ENCODE peak calls at places on chromosome X, in seven cellular contexts. One of them, this sample, is unnamed.

GRCh38 chrX:16914058-16914457 is 32.4 kb upstream of the REPS2 start:
- DNase-seq in H1: no peak
- DNase-seq in suprapubic skin: no peak
- DNase-seq in HCT116: no peak
- DNase-seq in esophagus muscularis mucosa: no peak
- DNase-seq in spleen: no peak
- DNase-seq in Panc1: no peak
- DNase-seq in this sample: peak

GRCh38 chrX:65587616-65588526 is 53.3 kb upstream of the LAS1L start:
- DNase-seq in Panc1: no peak
- DNase-seq in HCT116: no peak
- DNase-seq in esophagus muscularis mucosa: peak
- DNase-seq in spleen: no peak
- DNase-seq in H1: no peak
- DNase-seq in suprapubic skin: peak
- DNase-seq in this sample: peak

GRCh38 chrX:24925430-24925829 is 90.3 kb downstream of the ARX start:
- DNase-seq in suprapubic skin: no peak
- DNase-seq in Panc1: no peak
- DNase-seq in H1: no peak
- DNase-seq in spleen: no peak
- DNase-seq in esophagus muscularis mucosa: no peak
- DNase-seq in HCT116: no peak
- DNase-seq in this sample: no peak

GRCh38 chrX:119381349-119381944 is 17.7 kb upstream of the SLC25A43 start:
- DNase-seq in HCT116: no peak
- DNase-seq in H1: no peak
- DNase-seq in spleen: no peak
- DNase-seq in suprapubic skin: no peak
- DNase-seq in Panc1: no peak
- DNase-seq in esophagus muscularis mucosa: no peak
- DNase-seq in this sample: no peak

GRCh38 chrX:72120798-72121197 is 10.9 kb downstream of the RTL5 start:
- DNase-seq in HCT116: no peak
- DNase-seq in suprapubic skin: no peak
- DNase-seq in spleen: no peak
- DNase-seq in esophagus muscularis mucosa: no peak
- DNase-seq in Panc1: no peak
- DNase-seq in H1: no peak
- DNase-seq in this sample: no peak

GRCh38 chrX:102835504-102836146 is 101.4 kb upstream of the RAB40AL start:
- DNase-seq in H1: no peak
- DNase-seq in Panc1: peak
- DNase-seq in esophagus muscularis mucosa: no peak
- DNase-seq in HCT116: no peak
- DNase-seq in spleen: no peak
- DNase-seq in suprapubic skin: no peak
- DNase-seq in this sample: no peak

GRCh38 chrX:11117751-11118150 is 6.6 kb downstream of the HCCS start:
- DNase-seq in esophagus muscularis mucosa: no peak
- DNase-seq in Panc1: no peak
- DNase-seq in HCT116: no peak
- DNase-seq in suprapubic skin: no peak
- DNase-seq in H1: no peak
- DNase-seq in spleen: no peak
- DNase-seq in this sample: no peak

GRCh38 chrX:125883169-125883568 is 282.9 kb downstream of the DCAF12L2 start:
- DNase-seq in H1: no peak
- DNase-seq in HCT116: no peak
- DNase-seq in esophagus muscularis mucosa: no peak
- DNase-seq in spleen: no peak
- DNase-seq in Panc1: no peak
- DNase-seq in suprapubic skin: no peak
- DNase-seq in this sample: no peak

GRCh38 chrX:31153475-31154047 is 81.7 kb upstream of the FTHL17 start:
- DNase-seq in Panc1: no peak
- DNase-seq in H1: no peak
- DNase-seq in spleen: no peak
- DNase-seq in suprapubic skin: no peak
- DNase-seq in HCT116: no peak
- DNase-seq in esophagus muscularis mucosa: no peak
- DNase-seq in this sample: no peak

GRCh38 chrX:45138525-45138924 is 62.2 kb downstream of the DIPK2B start:
- DNase-seq in H1: no peak
- DNase-seq in suprapubic skin: no peak
- DNase-seq in Panc1: no peak
- DNase-seq in spleen: no peak
- DNase-seq in esophagus muscularis mucosa: no peak
- DNase-seq in HCT116: no peak
- DNase-seq in this sample: no peak

GRCh38 chrX:154986826-154987575 is 35.5 kb downstream of the F8 start:
- DNase-seq in HCT116: no peak
- DNase-seq in H1: no peak
- DNase-seq in Panc1: no peak
- DNase-seq in spleen: no peak
- DNase-seq in esophagus muscularis mucosa: no peak
- DNase-seq in suprapubic skin: no peak
- DNase-seq in this sample: no peak

GRCh38 chrX:133575501-133575900 is 160.2 kb upstream of the GPC4 start:
- DNase-seq in spleen: no peak
- DNase-seq in esophagus muscularis mucosa: no peak
- DNase-seq in HCT116: no peak
- DNase-seq in H1: no peak
- DNase-seq in suprapubic skin: no peak
- DNase-seq in Panc1: no peak
- DNase-seq in this sample: no peak

GRCh38 chrX:154458116-154458953 is at the start of gene PLXNA3:
- DNase-seq in H1: no peak
- DNase-seq in suprapubic skin: no peak
- DNase-seq in esophagus muscularis mucosa: no peak
- DNase-seq in spleen: peak
- DNase-seq in HCT116: no peak
- DNase-seq in Panc1: no peak
- DNase-seq in this sample: no peak

GRCh38 chrX:39941332-39941920 is 156.3 kb downstream of the BCOR start:
- DNase-seq in suprapubic skin: no peak
- DNase-seq in spleen: peak
- DNase-seq in H1: no peak
- DNase-seq in esophagus muscularis mucosa: no peak
- DNase-seq in HCT116: no peak
- DNase-seq in Panc1: no peak
- DNase-seq in this sample: no peak

DNA sequence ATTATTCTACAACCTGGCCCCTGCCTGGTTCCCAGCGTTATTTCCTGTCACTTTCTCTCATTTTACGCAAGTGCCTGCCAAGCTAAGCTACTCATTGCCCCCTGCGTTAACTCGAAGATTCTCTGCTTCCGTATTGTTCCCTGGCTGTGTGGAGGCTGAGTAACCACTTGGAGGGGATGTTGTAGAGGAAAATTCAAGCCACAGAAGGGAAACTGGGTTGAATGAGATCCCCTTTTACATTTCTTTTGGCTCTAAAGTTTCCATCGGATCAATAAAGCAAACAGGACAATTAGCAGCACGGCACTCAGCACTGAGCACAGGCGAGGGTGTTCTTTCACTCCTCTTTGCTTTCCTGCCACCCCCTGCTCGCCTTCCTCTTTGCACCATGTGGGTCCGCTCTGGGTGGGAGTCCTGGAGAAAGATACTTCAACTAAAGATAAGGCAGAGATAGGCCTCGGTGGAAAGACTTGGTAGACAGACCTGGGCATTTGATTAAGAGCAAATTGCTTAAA is 4.2 kb upstream of the TMSB4X start:
- DNase-seq in HCT116: no peak
- DNase-seq in Panc1: no peak
- DNase-seq in spleen: peak
- DNase-seq in suprapubic skin: no peak
- DNase-seq in esophagus muscularis mucosa: no peak
- DNase-seq in H1: no peak
- DNase-seq in this sample: peak
- H3K4me3 ChIP-seq in HCT116: no peak
- H3K4me3 ChIP-seq in Panc1: no peak
- H3K4me3 ChIP-seq in spleen: no peak
- H3K4me3 ChIP-seq in suprapubic skin: peak
- H3K4me3 ChIP-seq in esophagus muscularis mucosa: peak
- H3K4me3 ChIP-seq in H1: no peak
- H3K4me3 ChIP-seq in this sample: no peak

GRCh38 chrX:49171752-49172279 is at the start of gene PLP2:
- DNase-seq in Panc1: no peak
- DNase-seq in esophagus muscularis mucosa: no peak
- DNase-seq in H1: no peak
- DNase-seq in HCT116: no peak
- DNase-seq in suprapubic skin: no peak
- DNase-seq in spleen: peak
- DNase-seq in this sample: no peak
- TF ChIP-seq POLR2AphosphoS5 in Panc1: no peak
- TF ChIP-seq POLR2AphosphoS5 in esophagus muscularis mucosa: peak
- TF ChIP-seq POLR2AphosphoS5 in H1: no peak
- TF ChIP-seq POLR2AphosphoS5 in HCT116: peak
- TF ChIP-seq POLR2AphosphoS5 in suprapubic skin: no peak
- TF ChIP-seq POLR2AphosphoS5 in spleen: peak
- TF ChIP-seq POLR2AphosphoS5 in this sample: peak

GRCh38 chrX:2600564-2600963 is 90.5 kb upstream of the CD99 start:
- DNase-seq in esophagus muscularis mucosa: no peak
- DNase-seq in spleen: no peak
- DNase-seq in H1: no peak
- DNase-seq in HCT116: no peak
- DNase-seq in Panc1: no peak
- DNase-seq in suprapubic skin: no peak
- DNase-seq in this sample: no peak
- H3K4me3 ChIP-seq in esophagus muscularis mucosa: no peak
- H3K4me3 ChIP-seq in spleen: no peak
- H3K4me3 ChIP-seq in H1: no peak
- H3K4me3 ChIP-seq in HCT116: no peak
- H3K4me3 ChIP-seq in Panc1: no peak
- H3K4me3 ChIP-seq in suprapubic skin: no peak
- H3K4me3 ChIP-seq in this sample: no peak

GRCh38 chrX:9902651-9903050 is 64.5 kb upstream of the CLDN34 start:
- DNase-seq in esophagus muscularis mucosa: no peak
- DNase-seq in HCT116: no peak
- DNase-seq in suprapubic skin: no peak
- DNase-seq in spleen: no peak
- DNase-seq in H1: no peak
- DNase-seq in Panc1: no peak
- DNase-seq in this sample: no peak

GRCh38 chrX:9895225-9895912 is 71.8 kb upstream of the CLDN34 start:
- DNase-seq in suprapubic skin: no peak
- DNase-seq in HCT116: no peak
- DNase-seq in Panc1: no peak
- DNase-seq in H1: no peak
- DNase-seq in esophagus muscularis mucosa: no peak
- DNase-seq in spleen: no peak
- DNase-seq in this sample: no peak

GRCh38 chrX:9897761-9898161 is 69.4 kb upstream of the CLDN34 start:
- DNase-seq in H1: no peak
- DNase-seq in suprapubic skin: no peak
- DNase-seq in esophagus muscularis mucosa: no peak
- DNase-seq in spleen: no peak
- DNase-seq in Panc1: no peak
- DNase-seq in HCT116: no peak
- DNase-seq in this sample: no peak

GRCh38 chrX:9905288-9905687 is 61.9 kb upstream of the CLDN34 start:
- DNase-seq in esophagus muscularis mucosa: no peak
- DNase-seq in H1: no peak
- DNase-seq in HCT116: no peak
- DNase-seq in suprapubic skin: no peak
- DNase-seq in Panc1: no peak
- DNase-seq in spleen: no peak
- DNase-seq in this sample: no peak

GRCh38 chrX:9899640-9900075 is 67.5 kb upstream of the CLDN34 start:
- DNase-seq in HCT116: no peak
- DNase-seq in spleen: no peak
- DNase-seq in esophagus muscularis mucosa: no peak
- DNase-seq in suprapubic skin: no peak
- DNase-seq in Panc1: no peak
- DNase-seq in H1: no peak
- DNase-seq in this sample: no peak
- TF ChIP-seq POLR2AphosphoS5 in HCT116: no peak
- TF ChIP-seq POLR2AphosphoS5 in spleen: no peak
- TF ChIP-seq POLR2AphosphoS5 in esophagus muscularis mucosa: no peak
- TF ChIP-seq POLR2AphosphoS5 in suprapubic skin: no peak
- TF ChIP-seq POLR2AphosphoS5 in Panc1: no peak
- TF ChIP-seq POLR2AphosphoS5 in H1: no peak
- TF ChIP-seq POLR2AphosphoS5 in this sample: no peak

GRCh38 chrX:47523297-47523696 is 37.7 kb upstream of the ARAF start:
- DNase-seq in H1: peak
- DNase-seq in HCT116: peak
- DNase-seq in esophagus muscularis mucosa: peak
- DNase-seq in suprapubic skin: peak
- DNase-seq in Panc1: no peak
- DNase-seq in spleen: peak
- DNase-seq in this sample: peak
- H3K4me3 ChIP-seq in H1: peak
- H3K4me3 ChIP-seq in HCT116: peak
- H3K4me3 ChIP-seq in esophagus muscularis mucosa: peak
- H3K4me3 ChIP-seq in suprapubic skin: peak
- H3K4me3 ChIP-seq in Panc1: peak
- H3K4me3 ChIP-seq in spleen: peak
- H3K4me3 ChIP-seq in this sample: peak

GRCh38 chrX:47836164-47837072 is at the start of gene ZNF81:
- DNase-seq in esophagus muscularis mucosa: peak
- DNase-seq in H1: peak
- DNase-seq in suprapubic skin: peak
- DNase-seq in HCT116: peak
- DNase-seq in spleen: peak
- DNase-seq in Panc1: peak
- DNase-seq in this sample: peak
- TF ChIP-seq POLR2AphosphoS5 in esophagus muscularis mucosa: peak
- TF ChIP-seq POLR2AphosphoS5 in H1: no peak
- TF ChIP-seq POLR2AphosphoS5 in suprapubic skin: no peak
- TF ChIP-seq POLR2AphosphoS5 in HCT116: peak
- TF ChIP-seq POLR2AphosphoS5 in spleen: peak
- TF ChIP-seq POLR2AphosphoS5 in Panc1: peak
- TF ChIP-seq POLR2AphosphoS5 in this sample: peak

GRCh38 chrX:71105638-71106037 is 902 bp downstream of the CXorf65 start:
- DNase-seq in Panc1: no peak
- DNase-seq in esophagus muscularis mucosa: no peak
- DNase-seq in suprapubic skin: no peak
- DNase-seq in H1: no peak
- DNase-seq in HCT116: no peak
- DNase-seq in spleen: peak
- DNase-seq in this sample: no peak
- H3K4me3 ChIP-seq in Panc1: no peak
- H3K4me3 ChIP-seq in esophagus muscularis mucosa: no peak
- H3K4me3 ChIP-seq in suprapubic skin: no peak
- H3K4me3 ChIP-seq in H1: no peak
- H3K4me3 ChIP-seq in HCT116: no peak
- H3K4me3 ChIP-seq in spleen: no peak
- H3K4me3 ChIP-seq in this sample: no peak

This sample was measured in HL-60.